ENCODE peak calls at places on chromosomes 5 and 9, in four cellular contexts. X, J, C and V are unnamed samples.
A peak's percentile ranks its signal among the peaks of the same experiment; 100 is the strongest.

GRCh38 chr9:136725612-136726011 is 13.2 kb downstream of the DIPK1B start:
- DNase-seq in X (no peak), J (peak; percentile 28), C (peak; percentile 75), V (peak; percentile 78)

GRCh38 chr9:82184524-82184923 is 196.0 kb downstream of the SPATA31D1 start:
- DNase-seq in X (no peak), J (no peak), C (no peak), V (no peak)

GRCh38 chr5:159448-160172 is 31.7 kb upstream of the LRRC14B start:
- DNase-seq in X (no peak), J (peak; percentile 54), C (peak; percentile 79), V (peak; percentile 65)

GRCh38 chr5:57532513-57533497 is 50.2 kb upstream of the ACTBL2 start:
- DNase-seq in X (no peak), J (peak; percentile 21), C (peak; percentile 49), V (peak; percentile 76)

GRCh38 chr5:107466233-107466769 is 204.4 kb downstream of the EFNA5 start:
- DNase-seq in X (no peak), J (peak; percentile 39), C (peak; percentile 64), V (no peak)

GRCh38 chr9:70119786-70120185 is 76.1 kb downstream of the MAMDC2 start:
- DNase-seq in X (no peak), J (no peak), C (no peak), V (no peak)

GRCh38 chr5:13533833-13534232 is 410.7 kb downstream of the DNAH5 start:
- DNase-seq in X (no peak), J (no peak), C (no peak), V (no peak)

GRCh38 chr9:91489391-91489899 is 65.8 kb upstream of the NFIL3 start:
- DNase-seq in X (no peak), J (peak; percentile 69), C (peak; percentile 19), V (peak; percentile 88)

GRCh38 chr5:140794594-140795258 is at the start of gene PCDHA2:
- DNase-seq in X (no peak), J (no peak), C (peak; percentile 3), V (peak; percentile 19)

GRCh38 chr5:58360794-58361193 is 99.1 kb downstream of the PLK2 start:
- DNase-seq in X (no peak), J (no peak), C (no peak), V (no peak)

GRCh38 chr9:16268037-16269010 is 602.1 kb downstream of the BNC2 start:
- DNase-seq in X (no peak), J (no peak), C (peak; percentile 58), V (peak; percentile 60)

GRCh38 chr9:133731876-133732321 is 6.3 kb downstream of the SARDH start:
- DNase-seq in X (no peak), J (peak; percentile 25), C (peak; percentile 50), V (peak; percentile 54)

GRCh38 chr9:93893899-93894690 is 61.1 kb downstream of the BARX1 start:
- DNase-seq in X (peak; percentile 28), J (no peak), C (no peak), V (no peak)

GRCh38 chr9:28032178-28032532 is 458.9 kb upstream of the C9orf72 start:
- DNase-seq in X (no peak), J (peak; percentile 11), C (no peak), V (no peak)

GRCh38 chr9:134858051-134858841 is 22.4 kb upstream of the FCN2 start:
- DNase-seq in X (no peak), J (peak; percentile 59), C (peak; percentile 41), V (peak; percentile 72)

GRCh38 chr5:171418982-171419662 is at the start of gene FGF18:
- DNase-seq in X (peak; percentile 59), J (peak; percentile 28), C (peak; percentile 56), V (peak; percentile 68)

GRCh38 chr5:38163636-38164237 is 94.6 kb upstream of the EGFLAM start:
- DNase-seq in X (no peak), J (no peak), C (no peak), V (no peak)

GRCh38 chr5:31470608-31471007 is 61.3 kb downstream of the DROSHA start:
- DNase-seq in X (peak; percentile 49), J (peak; percentile 76), C (peak; percentile 75), V (peak; percentile 76)

GRCh38 chr9:15475923-15476536 is 34.7 kb downstream of the PSIP1 start:
- DNase-seq in X (no peak), J (no peak), C (no peak), V (no peak)

GRCh38 chr9:79621916-79622575 is 50.3 kb downstream of the TLE4 start:
- DNase-seq in X (no peak), J (peak; percentile 38), C (no peak), V (no peak)

GRCh38 chr5:160045004-160045403 is 36.1 kb downstream of the TTC1 start:
- DNase-seq in X (no peak), J (peak; percentile 51), C (no peak), V (no peak)

GRCh38 chr5:34016750-34017149 is 8.9 kb upstream of the AMACR start:
- DNase-seq in X (no peak), J (no peak), C (no peak), V (no peak)

GRCh38 chr9:85115473-85115872 is 445.9 kb downstream of the NTRK2 start:
- DNase-seq in X (no peak), J (no peak), C (no peak), V (no peak)

GRCh38 chr5:180590543-180591248 is 603 bp downstream of the SCGB3A1 start:
- DNase-seq in X (peak; percentile 46), J (no peak), C (no peak), V (no peak)

GRCh38 chr9:84154320-84154719 is 173.7 kb downstream of the RMI1 start:
- DNase-seq in X (no peak), J (peak; percentile 82), C (peak; percentile 68), V (peak; percentile 78)

GRCh38 chr5:38878391-38879090 is 32.7 kb downstream of the OSMR start:
- DNase-seq in X (no peak), J (no peak), C (peak; percentile 33), V (no peak)

GRCh38 chr5:96714951-96715451 is 52.8 kb downstream of the CAST start:
- DNase-seq in X (peak; percentile 55), J (peak; percentile 95), C (peak; percentile 84), V (peak; percentile 94)

GRCh38 chr5:144712090-144712489 is 541.4 kb downstream of the KCTD16 start:
- DNase-seq in X (no peak), J (no peak), C (no peak), V (no peak)

GRCh38 chr9:112115955-112116354 is 59.1 kb downstream of the SUSD1 start:
- DNase-seq in X (no peak), J (no peak), C (no peak), V (peak; percentile 19)

GRCh38 chr5:176908677-176909358 is 9.7 kb upstream of the HK3 start:
- DNase-seq in X (no peak), J (no peak), C (no peak), V (no peak)

GRCh38 chr5:6632324-6632930 is 417 bp downstream of the NSUN2 start:
- DNase-seq in X (no peak), J (peak; percentile 31), C (no peak), V (peak; percentile 76)

GRCh38 chr5:170832241-170832640 is 29.6 kb upstream of the RANBP17 start:
- DNase-seq in X (no peak), J (no peak), C (no peak), V (no peak)

GRCh38 chr9:72597181-72597517 is 75.7 kb downstream of the TMC1 start:
- DNase-seq in X (no peak), J (no peak), C (no peak), V (no peak)

GRCh38 chr9:83582026-83582425 is 40.9 kb upstream of the IDNK start:
- DNase-seq in X (no peak), J (peak; percentile 46), C (peak; percentile 86), V (peak; percentile 49)

GRCh38 chr5:58012103-58012502 is 447.8 kb downstream of the PLK2 start:
- DNase-seq in X (no peak), J (peak; percentile 5), C (no peak), V (peak; percentile 4)

GRCh38 chr5:177389368-177390169 is 5.3 kb downstream of the SLC34A1 start:
- DNase-seq in X (no peak), J (peak; percentile 83), C (peak; percentile 96), V (peak; percentile 97)

GRCh38 chr5:1484416-1485319 is 39.1 kb downstream of the LPCAT1 start:
- DNase-seq in X (no peak), J (no peak), C (no peak), V (no peak)

GRCh38 chr5:136135536-136135935 is 2.9 kb downstream of the SMAD5 start:
- DNase-seq in X (no peak), J (peak; percentile 17), C (peak; percentile 74), V (peak; percentile 22)

GRCh38 chr9:38023661-38024035 is 45.4 kb downstream of the SHB start:
- DNase-seq in X (no peak), J (no peak), C (no peak), V (no peak)
- H3K4me3 ChIP-seq in X (no peak overlapping the region), J (no peak overlapping the region), C (no peak overlapping the region), V (no peak overlapping the region)

DNA sequence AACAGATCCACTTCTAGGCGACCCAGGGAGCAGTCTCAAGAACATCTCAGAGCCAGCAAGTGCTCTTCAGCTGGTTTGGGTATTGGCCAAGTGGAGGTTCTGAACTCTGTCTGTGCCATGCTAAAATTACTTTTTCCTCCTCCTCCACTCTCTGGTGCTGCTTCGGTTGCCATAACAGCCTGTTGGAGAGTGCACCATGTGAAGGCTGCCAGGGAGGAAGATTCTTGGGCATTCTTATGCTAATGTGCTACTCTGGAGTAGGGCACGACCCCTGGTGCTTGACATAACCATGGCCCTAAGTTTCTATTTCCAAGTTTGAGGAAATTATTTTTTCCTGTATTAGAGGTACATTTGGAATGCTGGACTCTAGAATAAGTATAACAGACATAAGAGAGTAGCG is 111.5 kb downstream of the ARHGAP26 start:
- DNase-seq in X (no peak), J (no peak), C (no peak), V (peak; percentile 14)
- H3K4me3 ChIP-seq in X (no peak overlapping the region), J (no peak overlapping the region), C (no peak overlapping the region), V (no peak overlapping the region)

GRCh38 chr5:134437340-134438267 is 25.9 kb upstream of the CDKN2AIPNL start:
- DNase-seq in X (no peak), J (peak; percentile 34), C (peak; percentile 82), V (peak; percentile 77)
- H3K4me3 ChIP-seq in X (no peak overlapping the region), J (no peak overlapping the region), C (no peak overlapping the region), V (peak overlapping the region; percentile 47)

GRCh38 chr5:17817946-17818345 is 183.7 kb downstream of the TAF11L14 start:
- DNase-seq in X (no peak), J (no peak), C (no peak), V (no peak)
- H3K4me3 ChIP-seq in X (no peak overlapping the region), J (no peak overlapping the region), C (no peak overlapping the region), V (no peak overlapping the region)

DNA sequence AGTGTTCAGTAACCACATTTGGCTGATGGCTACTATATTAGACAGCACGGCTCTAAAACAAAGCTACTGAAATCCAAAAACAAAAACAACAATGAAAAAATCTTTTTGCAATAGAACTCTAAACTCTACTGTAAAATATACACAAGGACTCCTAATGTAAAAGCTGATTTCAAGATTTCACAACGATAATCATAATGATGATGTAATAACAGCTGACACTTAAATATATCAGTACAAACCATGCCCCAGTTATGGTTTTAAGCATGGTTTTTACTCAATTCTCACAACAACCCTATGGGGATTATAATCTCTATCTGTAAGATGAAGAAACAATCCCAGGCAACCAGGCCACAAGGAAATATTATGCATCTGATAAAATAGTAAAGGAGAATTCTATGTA is 3.3 kb downstream of the ZNF300 start:
- DNase-seq in X (no peak), J (no peak), C (no peak), V (no peak)
- H3K4me3 ChIP-seq in X (no peak overlapping the region), J (no peak overlapping the region), C (no peak overlapping the region), V (no peak overlapping the region)